ENCODE peak calls at places on chromosomes 3 and 15, in ten cellular contexts. J is SK-N-MC; A is CD8-positive, alpha-beta T cell; F is skeletal muscle cell; U is fibroblast of lung; P is choroid plexus epithelial cell; M is SK-N-SH; H is Karpas-422; L is NB4; G is GM23338. W is an unnamed sample.

GRCh38 chr3:191985691-191986090 is 524.7 kb downstream of the PYDC2 start:
- DNase-seq in P (no peak), M (no peak), F (no peak), U (peak), A (no peak), G (no peak), H (no peak), J (no peak), L (no peak), W (no peak)

GRCh38 chr3:123632161-123632655 is 47.4 kb upstream of the HACD2 start:
- DNase-seq in M (no peak), U (peak), P (peak), L (no peak), G (peak), F (no peak), H (no peak), A (no peak), J (no peak), W (peak)

GRCh38 chr3:46892285-46893145 is 15.0 kb downstream of the PTH1R start:
- DNase-seq in H (no peak), M (peak), P (peak), A (no peak), J (no peak), G (peak), F (no peak), U (peak), L (peak), W (peak)

GRCh38 chr3:156511987-156512677 is 42.8 kb downstream of the SSR3 start:
- DNase-seq in F (no peak), U (no peak), H (no peak), J (no peak), A (no peak), L (no peak), G (no peak), M (peak), P (no peak), W (no peak)

GRCh38 chr15:66677336-66677735 is 24.7 kb upstream of the SMAD6 start:
- DNase-seq in U (no peak), J (no peak), F (no peak), P (no peak), H (no peak), M (no peak), A (no peak), G (no peak), L (no peak), W (no peak)

GRCh38 chr15:74821091-74821789 is 5.2 kb upstream of the CPLX3 start:
- DNase-seq in G (peak), J (no peak), L (peak), A (no peak), P (no peak), M (peak), U (no peak), F (no peak), H (peak), W (peak)

GRCh38 chr15:90863987-90864386 is 4.4 kb upstream of the FURIN start:
- DNase-seq in P (no peak), M (no peak), J (no peak), L (no peak), U (no peak), H (no peak), G (no peak), A (no peak), F (no peak), W (no peak)

GRCh38 chr3:191236635-191237034 is 37.6 kb downstream of the OSTN start:
- DNase-seq in H (no peak), G (no peak), F (no peak), M (no peak), J (no peak), A (no peak), U (peak), P (peak), L (no peak), W (peak)

GRCh38 chr15:72724028-72724427 is 38.0 kb downstream of the BBS4 start:
- DNase-seq in L (no peak), M (no peak), G (no peak), A (no peak), P (peak), U (peak), J (no peak), H (no peak), F (no peak), W (no peak)

GRCh38 chr3:52483577-52484495 is 11.3 kb upstream of the STAB1 start:
- DNase-seq in F (no peak), L (no peak), G (no peak), J (no peak), P (peak), M (no peak), U (peak), H (no peak), A (no peak), W (peak)

GRCh38 chr3:197790033-197790432 is 1.0 kb upstream of the LRCH3 start:
- DNase-seq in U (no peak), L (no peak), P (no peak), F (no peak), G (no peak), M (no peak), J (no peak), A (no peak), H (peak), W (no peak)

GRCh38 chr15:60704129-60704528 is 225.2 kb upstream of the ICE2 start:
- DNase-seq in G (no peak), H (no peak), M (no peak), L (no peak), A (no peak), P (no peak), F (no peak), U (no peak), J (no peak), W (no peak)

GRCh38 chr3:183766745-183767606 is 58.4 kb downstream of the MAP6D1 start:
- DNase-seq in F (no peak), L (peak), M (peak), J (peak), G (peak), U (peak), A (peak), P (peak), H (peak), W (peak)

GRCh38 chr3:124760601-124761000 is 30.3 kb downstream of the UMPS start:
- DNase-seq in M (no peak), G (peak), J (no peak), U (peak), H (no peak), F (peak), P (peak), A (no peak), L (no peak), W (peak)

GRCh38 chr3:71419369-71419768 is 164.2 kb downstream of the FOXP1 start:
- DNase-seq in H (peak), U (no peak), P (no peak), J (no peak), F (no peak), L (no peak), G (no peak), M (no peak), A (no peak), W (no peak)

GRCh38 chr3:192745150-192745549 is 17.8 kb upstream of the FGF12 start:
- DNase-seq in H (no peak), A (no peak), P (no peak), L (no peak), F (no peak), G (peak), U (no peak), M (no peak), J (no peak), W (no peak)

GRCh38 chr15:30859091-30859874 is 44.4 kb upstream of the FAN1 start:
- DNase-seq in U (peak), G (peak), M (peak), P (peak), H (peak), J (no peak), F (peak), A (no peak), L (peak), W (peak)

GRCh38 chr3:43162573-43163084 is 56.8 kb upstream of the POMGNT2 start:
- DNase-seq in G (peak), J (no peak), P (no peak), H (no peak), L (no peak), A (peak), U (no peak), M (no peak), F (no peak), W (no peak)

GRCh38 chr3:71512544-71512943 is 71.0 kb downstream of the FOXP1 start:
- DNase-seq in A (no peak), L (no peak), P (no peak), H (no peak), F (no peak), G (no peak), J (no peak), U (no peak), M (no peak), W (no peak)

GRCh38 chr3:29745237-29745870 is 464.5 kb downstream of the RBMS3 start:
- DNase-seq in H (no peak), U (no peak), M (no peak), L (no peak), J (no peak), G (no peak), P (no peak), A (no peak), F (no peak), W (no peak)

GRCh38 chr15:31034152-31034551 is 42.7 kb upstream of the MTMR10 start:
- DNase-seq in F (no peak), A (no peak), P (peak), L (no peak), U (no peak), H (no peak), G (no peak), J (no peak), M (no peak), W (peak)

GRCh38 chr3:43259626-43260025 is 26.7 kb upstream of the SNRK start:
- DNase-seq in A (no peak), U (no peak), P (no peak), F (no peak), G (no peak), H (peak), L (no peak), J (no peak), M (no peak), W (no peak)

GRCh38 chr3:21170964-21171363 is 580.0 kb downstream of the ZNF385D start:
- DNase-seq in F (no peak), L (peak), H (peak), P (peak), G (peak), J (no peak), A (no peak), U (peak), M (peak), W (no peak)

DNA sequence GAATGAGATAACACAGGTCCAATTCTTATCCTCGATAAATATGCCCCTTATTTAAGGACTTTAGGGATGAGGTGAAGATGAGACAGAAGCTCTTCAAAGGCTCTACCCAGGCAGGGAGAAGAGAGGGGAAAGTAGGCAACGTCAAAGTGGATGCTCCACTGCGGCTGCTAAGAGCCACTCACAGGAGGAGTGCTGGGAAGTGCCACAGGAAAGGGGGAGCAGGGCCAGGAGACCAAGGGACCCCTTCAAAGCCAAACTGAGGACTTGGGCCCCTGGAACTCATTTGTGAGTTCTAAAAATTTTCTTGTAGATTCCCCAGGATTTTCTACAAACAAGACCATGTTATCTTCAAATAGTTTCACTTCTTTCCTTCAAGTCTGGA is 47.3 kb upstream of the ATG7 start:
- DNase-seq in M (no peak), P (no peak), L (no peak), F (no peak), G (no peak), J (no peak), H (no peak), U (no peak), A (no peak), W (no peak)
- H3K4me3 ChIP-seq in M (no peak), P (no peak), L (peak), F (no peak), G (no peak), J (no peak), H (peak), U (no peak), A (no peak), W (peak)

GRCh38 chr3:87791248-87792027 is 267.4 kb downstream of the CGGBP1 start:
- DNase-seq in J (no peak), G (no peak), F (no peak), U (no peak), L (no peak), M (no peak), A (no peak), P (no peak), H (no peak), W (no peak)

GRCh38 chr3:87793322-87793877 is 265.4 kb downstream of the CGGBP1 start:
- DNase-seq in G (no peak), A (no peak), M (no peak), U (no peak), F (no peak), P (no peak), J (no peak), L (no peak), H (no peak), W (no peak)

GRCh38 chr3:87788516-87788915 is 270.3 kb downstream of the CGGBP1 start:
- DNase-seq in A (no peak), P (no peak), M (no peak), H (no peak), F (no peak), J (no peak), U (no peak), L (no peak), G (no peak), W (no peak)

GRCh38 chr3:87792532-87793321 is 266.1 kb downstream of the CGGBP1 start:
- DNase-seq in P (peak), L (no peak), J (no peak), A (no peak), F (no peak), U (peak), H (no peak), G (peak), M (peak), W (peak)

DNA sequence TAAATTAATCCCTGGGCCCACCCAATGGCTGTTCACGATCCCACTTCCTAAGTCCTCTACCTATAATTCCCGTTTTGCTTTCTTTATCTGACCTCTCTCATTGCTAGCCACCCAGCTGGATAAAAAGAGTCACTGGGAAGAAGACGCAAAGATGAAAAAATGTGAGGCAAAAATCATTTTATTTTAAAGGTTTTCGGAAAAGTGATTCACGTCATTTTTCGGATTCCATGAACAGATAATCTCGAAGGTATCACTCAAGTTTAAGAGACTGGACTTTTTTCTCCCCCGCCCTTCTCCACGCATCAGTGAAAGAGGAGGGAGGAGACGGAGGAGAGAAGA is 266.6 kb downstream of the CGGBP1 start:
- DNase-seq in L (no peak), H (no peak), F (no peak), J (no peak), M (no peak), A (no peak), P (no peak), U (no peak), G (peak), W (no peak)
- H3K4me3 ChIP-seq in L (no peak), H (no peak), F (peak), J (no peak), M (no peak), A (no peak), P (peak), U (no peak), G (peak), W (peak)

DNA sequence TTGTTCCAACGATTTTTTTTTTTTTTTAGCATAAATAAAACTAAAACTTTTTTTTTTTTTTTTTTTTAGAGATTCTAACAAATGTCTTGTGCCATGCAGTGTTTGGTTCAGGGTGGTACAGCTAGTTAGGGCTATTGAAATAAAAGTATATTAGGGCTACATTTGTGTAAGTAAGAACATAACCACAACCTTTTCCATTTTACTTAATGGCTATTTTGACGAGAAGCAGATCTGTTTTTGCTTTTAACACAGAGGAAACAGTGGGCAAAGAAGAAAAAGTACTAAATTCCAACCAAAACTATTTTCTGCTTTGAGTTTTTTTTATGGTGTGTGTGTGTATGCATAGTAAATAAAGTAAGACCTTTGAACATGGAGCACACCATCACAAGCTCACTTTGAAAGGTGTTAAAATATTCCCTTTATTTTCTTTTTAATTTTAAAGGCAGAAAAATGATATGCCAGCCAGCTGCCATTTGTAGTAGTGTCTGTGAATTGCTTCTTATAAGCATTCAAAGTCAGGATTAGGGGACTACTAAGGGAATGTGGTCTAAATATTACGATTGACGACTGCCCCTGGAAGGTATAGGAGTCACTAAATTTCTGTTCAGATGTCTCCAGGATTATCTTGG is 3.0 kb downstream of the RARB start:
- DNase-seq in G (no peak), L (no peak), F (no peak), P (no peak), J (no peak), A (no peak), H (no peak), M (no peak), U (no peak), W (no peak)
- H3K4me3 ChIP-seq in G (no peak), L (no peak), F (no peak), P (peak), J (no peak), A (no peak), H (no peak), M (peak), U (peak), W (no peak)

DNA sequence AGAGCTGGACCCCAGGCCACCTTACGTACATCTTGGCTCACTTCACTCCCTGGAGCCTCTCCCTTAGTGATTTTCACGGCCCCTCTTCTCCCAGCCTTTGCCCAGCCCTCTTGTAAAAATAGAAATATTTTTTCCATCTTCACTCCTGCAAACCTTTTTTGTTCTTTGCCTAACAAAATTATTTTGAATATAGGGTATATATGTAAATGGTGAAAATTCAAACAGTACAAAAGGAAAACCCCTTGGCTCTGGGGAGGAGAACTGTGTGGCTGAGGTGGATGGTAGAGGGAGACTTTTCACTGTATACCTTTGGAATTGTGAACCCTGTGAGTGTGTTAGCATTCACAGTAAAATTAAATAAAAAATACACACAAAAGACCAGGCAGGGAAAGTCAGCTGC is 34.9 kb upstream of the POLG start:
- DNase-seq in U (no peak), A (no peak), P (no peak), F (no peak), G (no peak), M (no peak), J (no peak), H (no peak), L (no peak), W (no peak)
- H3K4me3 ChIP-seq in U (no peak), A (no peak), P (no peak), F (no peak), G (peak), M (no peak), J (peak), H (no peak), L (no peak), W (no peak)